ENCODE peak calls at places on chromosomes 6 and 20, in nine cellular contexts. R is ovary; B is adrenal gland; H is CD8-positive, alpha-beta memory T cell; J is WERI-Rb-1; P is aorta; D is CD4-positive, CD25-positive, alpha-beta regulatory T cell; G is fibroblast of lung; S is HepG2. V is an unnamed sample. For H3K36me3, the result is how much of the 10 kb centered on the place peaks cover.

GRCh38 chr20:36070451-36070850 is 84.1 kb upstream of the EPB41L1 start:
- DNase-seq in S (peak), R (no peak), P (no peak), D (no peak), B (no peak), G (no peak), J (no peak), H (no peak), V (no peak)

GRCh38 chr20:17327185-17327780 is 100.4 kb downstream of the PCSK2 start:
- DNase-seq in P (no peak), G (no peak), S (no peak), J (no peak), H (no peak), R (no peak), D (no peak), B (no peak), V (no peak)

GRCh38 chr6:1416820-1417219 is 27.4 kb downstream of the FOXF2 start:
- DNase-seq in P (no peak), G (no peak), D (no peak), S (no peak), R (no peak), J (peak), H (no peak), B (no peak), V (no peak)

GRCh38 chr6:25173951-25174474 is 105.2 kb upstream of the CARMIL1 start:
- DNase-seq in P (no peak), G (peak), S (peak), D (no peak), R (no peak), B (peak), J (no peak), H (no peak), V (no peak)

GRCh38 chr6:41970436-41970846 is 28.8 kb upstream of the CCND3 start:
- DNase-seq in H (no peak), D (no peak), S (no peak), B (peak), P (peak), R (no peak), G (peak), J (no peak), V (no peak)

GRCh38 chr6:124226396-124226795 is 422.7 kb downstream of the NKAIN2 start:
- DNase-seq in B (no peak), H (no peak), J (no peak), D (no peak), R (no peak), S (no peak), P (no peak), G (peak), V (no peak)

GRCh38 chr6:76490456-76490855 is 418.0 kb upstream of the IMPG1 start:
- DNase-seq in P (no peak), R (no peak), J (no peak), B (no peak), G (no peak), D (no peak), S (no peak), H (no peak), V (no peak)

GRCh38 chr6:79864001-79864400 is 83.4 kb downstream of the ELOVL4 start:
- DNase-seq in D (no peak), R (no peak), B (no peak), H (no peak), G (no peak), J (no peak), P (no peak), S (no peak), V (no peak)

GRCh38 chr20:56439784-56440291 is 27.8 kb downstream of the CASS4 start:
- DNase-seq in J (no peak), G (peak), B (no peak), S (no peak), R (peak), P (no peak), H (no peak), D (no peak), V (peak)

GRCh38 chr6:159772196-159772595 is 10.4 kb downstream of the ACAT2 start:
- DNase-seq in D (no peak), P (no peak), S (no peak), H (no peak), G (no peak), R (no peak), B (no peak), J (no peak), V (no peak)

GRCh38 chr20:18705906-18706305 is 107.7 kb upstream of the SCP2D1 start:
- DNase-seq in P (no peak), H (no peak), R (no peak), J (no peak), S (no peak), B (no peak), D (no peak), G (no peak), V (no peak)

GRCh38 chr6:17527076-17527475 is 73.0 kb upstream of the FAM8A1 start:
- DNase-seq in P (no peak), G (no peak), J (no peak), R (no peak), H (no peak), D (no peak), S (no peak), B (no peak), V (no peak)

GRCh38 chr6:12815884-12816600 is 99.5 kb downstream of the PHACTR1 start:
- DNase-seq in D (no peak), S (no peak), G (peak), R (no peak), B (no peak), J (no peak), P (no peak), H (no peak), V (no peak)

GRCh38 chr20:37246736-37247135 is 14.9 kb downstream of the GHRH start:
- DNase-seq in B (no peak), P (no peak), R (no peak), G (no peak), S (no peak), J (no peak), D (no peak), H (no peak), V (no peak)

GRCh38 chr6:20808984-20809383 is 274.7 kb downstream of the CDKAL1 start:
- DNase-seq in P (no peak), R (no peak), S (no peak), B (no peak), D (no peak), G (no peak), J (no peak), H (no peak), V (no peak)

GRCh38 chr6:74087898-74088297 is 391.9 kb downstream of the CD109 start:
- DNase-seq in H (no peak), R (no peak), B (no peak), P (no peak), G (peak), J (no peak), D (no peak), S (no peak), V (no peak)

GRCh38 chr20:49045440-49046086 is 549 bp upstream of the CSE1L start:
- DNase-seq in S (peak), D (peak), G (no peak), H (peak), R (no peak), P (peak), J (no peak), B (peak), V (peak)

GRCh38 chr6:149079456-149079855 is 238.1 kb upstream of the TAB2 start:
- DNase-seq in R (no peak), G (no peak), S (no peak), P (no peak), B (no peak), J (no peak), H (no peak), D (no peak), V (no peak)

GRCh38 chr6:160792711-160793110 is 90.7 kb downstream of the PLG start:
- DNase-seq in J (no peak), P (no peak), B (no peak), D (no peak), R (no peak), S (no peak), H (no peak), G (no peak), V (no peak)

GRCh38 chr6:134005824-134006223 is 46.6 kb downstream of the SLC2A12 start:
- DNase-seq in S (no peak), B (no peak), G (no peak), H (no peak), R (no peak), D (no peak), P (no peak), J (no peak), V (no peak)

GRCh38 chr6:83594936-83595335 is 82.6 kb downstream of the PRSS35 start:
- DNase-seq in J (no peak), D (no peak), G (peak), P (no peak), H (no peak), R (no peak), S (no peak), B (no peak), V (no peak)

GRCh38 chr6:130982060-130982459 is 81.0 kb downstream of the EPB41L2 start:
- DNase-seq in H (no peak), G (no peak), P (no peak), J (no peak), D (no peak), B (no peak), S (no peak), R (no peak), V (no peak)

GRCh38 chr20:25077610-25078169 is 4.3 kb downstream of the VSX1 start:
- DNase-seq in B (peak), D (no peak), S (peak), R (no peak), J (no peak), P (no peak), H (no peak), G (peak), V (no peak)

GRCh38 chr6:72140795-72141194 is 254.4 kb downstream of the RIMS1 start:
- DNase-seq in G (no peak), D (no peak), R (no peak), H (no peak), P (no peak), B (no peak), J (no peak), S (no peak), V (no peak)

GRCh38 chr20:23608251-23608846 is 2.6 kb upstream of the CST9 start:
- DNase-seq in G (no peak), R (no peak), D (no peak), B (no peak), P (no peak), J (no peak), S (peak), H (no peak), V (no peak)

GRCh38 chr6:91708534-91708933 is 1121.7 kb upstream of the MAP3K7 start:
- DNase-seq in S (no peak), J (no peak), P (no peak), D (no peak), B (no peak), G (no peak), H (no peak), R (no peak), V (no peak)

GRCh38 chr20:400451-401275 is 7.4 kb upstream of the RBCK1 start:
- DNase-seq in P (no peak), G (no peak), S (no peak), B (peak), J (no peak), D (no peak), H (no peak), R (no peak), V (no peak)

GRCh38 chr6:34462561-34462971 is 3.3 kb upstream of the PACSIN1 start:
- DNase-seq in S (peak), P (no peak), D (no peak), B (peak), H (no peak), J (peak), R (no peak), G (no peak), V (peak)

GRCh38 chr6:11392778-11393507 is 144.6 kb upstream of the TMEM170B start:
- DNase-seq in G (no peak), B (peak), D (no peak), P (peak), J (no peak), R (no peak), H (no peak), S (peak), V (peak)

DNA sequence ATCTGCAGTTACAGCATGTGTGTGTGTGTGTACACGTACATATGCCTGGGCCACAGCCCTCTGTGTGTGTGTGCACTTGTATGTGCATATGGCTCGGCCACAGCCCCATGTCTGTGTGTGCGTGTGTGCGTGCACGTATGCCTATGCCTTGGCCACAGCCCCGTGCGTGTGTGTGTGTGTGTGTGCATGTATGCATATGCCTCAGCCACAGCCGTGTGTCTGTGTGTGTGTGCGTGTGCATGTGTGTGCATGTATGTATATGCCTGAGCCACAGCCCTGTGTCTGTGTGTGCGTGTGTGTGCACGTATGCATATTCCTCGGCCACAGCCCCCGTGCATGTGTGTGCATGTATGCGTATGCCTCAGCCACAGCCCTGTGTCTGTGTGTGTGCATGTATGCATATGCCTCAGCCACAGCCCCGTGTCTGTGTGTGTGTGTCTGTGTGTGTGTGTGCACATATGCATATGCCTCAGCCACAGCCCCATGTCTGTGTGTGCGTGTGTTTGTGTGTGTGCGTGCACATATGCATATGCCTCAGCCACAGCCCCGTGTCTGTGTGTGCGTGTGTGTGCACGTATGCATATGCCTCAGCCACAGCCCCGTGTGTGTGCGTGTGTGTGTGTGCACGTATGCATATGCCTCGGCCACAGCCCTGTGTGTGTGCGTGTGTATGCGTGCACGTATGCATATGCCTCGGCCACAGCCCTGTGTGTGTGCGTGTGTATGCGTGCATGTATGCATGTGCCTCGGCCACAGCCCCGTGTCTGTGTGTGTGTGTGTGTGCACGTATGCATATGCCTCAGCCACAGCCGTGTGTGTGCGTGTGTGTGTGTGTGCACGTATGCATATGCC is 14.6 kb upstream of the C20orf204 start:
- DNase-seq in H (no peak), J (no peak), G (no peak), P (no peak), B (no peak), D (no peak), S (no peak), R (no peak), V (no peak)
- H3K36me3 ChIP-seq in H (half or more), J (under half), G (under half), P (under half), B (under half), D (half or more), S (half or more), R (under half), V (half or more)

GRCh38 chr6:36221674-36222073 is 25.1 kb downstream of the BRPF3 start:
- DNase-seq in S (no peak), B (no peak), P (no peak), J (no peak), G (no peak), D (no peak), R (no peak), H (no peak), V (no peak)
- H3K36me3 ChIP-seq in S (half or more), B (under half), P (under half), J (half or more), G (under half), D (half or more), R (under half), H (under half), V (half or more)

GRCh38 chr20:47248448-47248966 is 108.0 kb downstream of the ZMYND8 start:
- DNase-seq in B (no peak), J (no peak), G (no peak), S (no peak), R (no peak), P (no peak), D (no peak), H (no peak), V (no peak)
- H3K36me3 ChIP-seq in B (under half), J (half or more), G (under half), S (half or more), R (under half), P (under half), D (half or more), H (under half), V (half or more)

DNA sequence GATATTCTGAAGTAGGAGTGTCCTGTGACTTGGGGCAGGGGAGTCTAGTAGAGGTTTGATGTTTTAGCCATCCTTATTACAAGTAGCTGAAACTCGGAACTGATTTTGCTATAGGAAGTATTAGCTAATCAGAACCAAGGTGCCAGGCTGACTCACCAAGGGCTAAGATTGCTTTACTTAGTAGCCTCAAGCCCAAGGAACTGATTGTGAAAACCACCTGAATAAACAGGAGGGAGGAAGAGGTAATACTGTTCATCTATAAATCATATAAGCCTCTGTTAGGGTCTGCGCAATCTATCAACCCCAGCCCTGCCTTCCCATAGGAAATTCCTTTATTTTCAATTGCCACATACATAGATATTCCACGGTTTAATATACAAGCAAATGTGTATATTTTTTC is 54.4 kb downstream of the GNAS start:
- DNase-seq in S (no peak), G (peak), D (peak), R (no peak), B (no peak), H (no peak), P (no peak), J (no peak), V (no peak)
- H3K36me3 ChIP-seq in S (half or more), G (under half), D (half or more), R (under half), B (under half), H (half or more), P (under half), J (half or more), V (half or more)